ENCODE peak calls at places on chromosomes 12 and 14, in six cellular contexts. H, F, B, S, N and X are unnamed samples.

GRCh38 chr14:68899033-68899603 is 80.0 kb downstream of the ACTN1 start:
- DNase-seq in H (no peak), F (no peak), N (no peak), B (no peak), S (no peak), X (peak; percentile 79)

GRCh38 chr14:95713596-95714371 is at the start of gene TCL1A:
- DNase-seq in F (no peak), S (no peak), N (no peak), H (peak; percentile 88), B (no peak), X (no peak)

GRCh38 chr12:95763809-95764253 is 26.7 kb downstream of the NTN4 start:
- DNase-seq in H (no peak), S (peak; percentile 91), F (peak; percentile 86), N (peak; percentile 83), B (peak; percentile 88), X (peak; percentile 88)

GRCh38 chr12:57853864-57854556 is 7.5 kb upstream of the CTDSP2 start:
- DNase-seq in H (no peak), N (no peak), B (no peak), F (no peak), S (no peak), X (no peak)

GRCh38 chr12:123058980-123059379 is 78.5 kb downstream of the ARL6IP4 start:
- DNase-seq in H (no peak), S (no peak), B (peak; percentile 49), F (peak; percentile 37), N (no peak), X (no peak)

GRCh38 chr12:99277566-99277965 is 370.0 kb upstream of the GARIN6 start:
- DNase-seq in N (no peak), F (no peak), H (no peak), S (no peak), B (no peak), X (no peak)

GRCh38 chr12:66066071-66066928 is 64.2 kb downstream of the LLPH start:
- DNase-seq in B (peak; percentile 76), H (no peak), S (peak; percentile 12), F (peak; percentile 13), N (peak; percentile 20), X (peak; percentile 80)

GRCh38 chr12:57105011-57105753 is 6.0 kb downstream of the STAT6 start:
- DNase-seq in N (no peak), F (no peak), B (no peak), S (no peak), H (no peak), X (peak; percentile 41)

GRCh38 chr12:96061864-96062453 is 26.6 kb upstream of the LTA4H start:
- DNase-seq in N (peak; percentile 90), B (peak; percentile 87), F (peak; percentile 92), S (peak; percentile 72), H (peak; percentile 84), X (peak; percentile 86)

GRCh38 chr12:128111951-128112350 is 155.0 kb upstream of the TMEM132C start:
- DNase-seq in F (no peak), H (peak; percentile 75), N (no peak), B (no peak), S (no peak), X (no peak)

GRCh38 chr14:25464772-25465171 is 414.8 kb upstream of the STXBP6 start:
- DNase-seq in F (no peak), H (no peak), N (no peak), B (no peak), S (no peak), X (no peak)

GRCh38 chr14:80095623-80096022 is 115.7 kb downstream of the DIO2 start:
- DNase-seq in N (no peak), S (peak; percentile 21), B (peak; percentile 85), F (peak; percentile 74), H (no peak), X (no peak)

GRCh38 chr12:83216230-83216629 is 529.5 kb downstream of the TMTC2 start:
- DNase-seq in H (no peak), F (no peak), S (no peak), N (no peak), B (no peak), X (no peak)
- H2AFZ ChIP-seq in H (no peak overlapping the region), F (no peak overlapping the region), S (no peak overlapping the region), N (no peak overlapping the region), B (no peak overlapping the region), X (no peak overlapping the region)

DNA sequence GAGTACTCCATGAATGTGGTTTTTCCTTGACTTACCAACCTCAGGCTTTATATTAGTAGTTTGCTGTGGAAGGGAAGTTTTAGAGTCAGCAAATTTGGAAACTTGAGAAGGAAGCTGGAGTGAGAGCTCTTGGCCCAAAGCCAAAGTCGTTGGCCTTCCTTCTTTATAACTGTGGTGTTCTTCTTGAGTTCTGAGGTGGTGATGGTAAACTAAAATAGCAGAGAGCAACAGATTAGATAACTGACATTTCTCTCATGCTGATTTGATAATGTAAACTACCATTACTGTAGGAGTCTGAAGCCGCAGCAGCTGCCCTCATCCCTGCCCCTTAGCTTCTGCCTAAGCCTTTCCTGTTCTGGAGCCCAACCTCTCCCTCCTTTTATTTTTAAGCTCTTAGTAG is 76.3 kb downstream of the TGFB3 start:
- DNase-seq in N (peak; percentile 52), B (peak; percentile 53), S (no peak), H (no peak), F (no peak), X (no peak)
- H2AFZ ChIP-seq in N (no peak overlapping the region), B (no peak overlapping the region), S (no peak overlapping the region), H (no peak overlapping the region), F (no peak overlapping the region), X (no peak overlapping the region)

GRCh38 chr14:50045837-50046236 is 70.5 kb downstream of the VCPKMT start:
- DNase-seq in H (no peak), B (no peak), S (no peak), F (no peak), N (no peak), X (no peak)
- H2AFZ ChIP-seq in H (no peak overlapping the region), B (peak overlapping the region; percentile 62), S (peak overlapping the region; percentile 84), F (no peak overlapping the region), N (no peak overlapping the region), X (no peak overlapping the region)

DNA sequence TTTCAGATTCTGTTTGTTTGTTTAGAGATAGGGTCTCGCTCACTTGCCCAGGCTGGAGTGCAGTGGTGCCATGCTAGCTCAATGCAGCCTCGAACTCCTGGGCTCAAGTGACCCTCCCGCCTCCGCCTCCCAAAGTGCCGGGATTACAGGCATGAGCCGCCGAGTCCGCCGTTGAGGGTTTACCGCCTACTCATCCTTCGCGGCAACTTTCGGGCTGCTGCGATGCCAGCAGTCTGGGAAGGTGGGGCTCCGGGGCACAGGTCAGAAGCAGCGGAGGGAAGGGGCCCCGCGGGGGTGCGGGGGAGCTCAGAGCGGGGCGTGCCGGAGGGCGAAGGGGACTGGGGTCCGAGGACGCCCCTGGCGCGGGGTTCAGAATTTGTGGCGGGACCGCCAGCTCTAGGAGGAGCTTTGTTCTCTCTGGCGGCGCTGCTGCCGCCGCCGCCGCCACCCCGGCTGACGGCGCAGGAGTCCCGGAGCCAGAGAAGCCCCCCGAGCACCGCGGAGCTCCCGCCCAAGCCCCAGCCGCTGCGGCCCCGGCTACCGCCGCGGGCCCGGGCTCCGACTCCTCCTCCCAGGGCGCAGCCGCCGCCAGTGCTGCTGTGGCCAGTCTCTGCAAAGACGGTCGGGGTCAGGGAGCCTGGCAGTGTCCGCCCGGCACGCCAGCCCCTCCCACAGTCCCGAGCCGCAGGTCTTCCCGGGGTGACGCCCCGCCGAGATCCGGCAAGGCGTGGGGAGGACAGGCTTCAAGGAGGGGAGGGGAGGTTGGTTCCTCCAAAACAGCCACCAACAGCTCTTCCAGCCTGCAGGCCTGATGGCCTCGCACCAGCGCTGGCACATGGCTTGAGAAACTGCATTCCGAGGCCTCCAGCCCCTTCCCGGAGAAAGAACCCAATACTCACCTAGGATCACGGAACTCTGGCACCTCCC is 10.9 kb upstream of the KRT77 start:
- DNase-seq in S (no peak), F (peak; percentile 35), B (no peak), H (peak; percentile 75), N (no peak), X (no peak)
- H2AFZ ChIP-seq in S (no peak overlapping the region), F (no peak overlapping the region), B (peak overlapping the region; percentile 58), H (no peak overlapping the region), N (no peak overlapping the region), X (no peak overlapping the region)